ENCODE peak calls at places on chromosomes 5 and 9, in four cellular contexts. Y, M, B and I are unnamed samples.

GRCh38 chr5:112918136-112918535 is 3.9 kb downstream of the REEP5 start:
- DNase-seq in M (no peak), B (no peak), Y (no peak), I (no peak)

GRCh38 chr9:121564861-121565260 is 65.2 kb upstream of the GGTA1 start:
- DNase-seq in M (no peak), Y (no peak), B (no peak), I (no peak)

GRCh38 chr5:91144491-91145232 is 238.5 kb downstream of the ARRDC3 start:
- DNase-seq in Y (no peak), M (no peak), B (no peak), I (no peak)

GRCh38 chr5:164027738-164028137 is 522.3 kb downstream of the MAT2B start:
- DNase-seq in Y (no peak), M (no peak), B (no peak), I (no peak)

GRCh38 chr5:2574155-2574554 is 177.3 kb downstream of the IRX2 start:
- DNase-seq in M (no peak), Y (no peak), B (no peak), I (no peak)

GRCh38 chr9:101387871-101388506 is 3.2 kb upstream of the BAAT start:
- DNase-seq in B (peak; percentile 76), M (peak; percentile 86), Y (no peak), I (no peak)

GRCh38 chr5:181173420-181174342 is 26.3 kb downstream of the OR2V2 start:
- DNase-seq in M (peak; percentile 39), Y (peak; percentile 92), B (peak; percentile 87), I (peak; percentile 99)

GRCh38 chr5:159971038-159971437 is 37.9 kb upstream of the TTC1 start:
- DNase-seq in M (no peak), B (no peak), Y (no peak), I (no peak)

GRCh38 chr9:24464321-24464951 is 81.3 kb downstream of the IZUMO3 start:
- DNase-seq in B (no peak), M (no peak), Y (no peak), I (no peak)

GRCh38 chr9:75775966-75776691 is 114.3 kb upstream of the PCSK5 start:
- DNase-seq in Y (no peak), M (no peak), B (no peak), I (no peak)

GRCh38 chr9:83449981-83450380 is 88.2 kb downstream of the FRMD3 start:
- DNase-seq in B (no peak), M (no peak), Y (no peak), I (no peak)

GRCh38 chr9:2608276-2608675 is 13.3 kb upstream of the VLDLR start:
- DNase-seq in B (no peak), M (no peak), Y (no peak), I (no peak)

GRCh38 chr5:170312666-170313065 is 15.1 kb upstream of the LCP2 start:
- DNase-seq in Y (no peak), B (peak; percentile 64), M (no peak), I (no peak)

GRCh38 chr5:80738466-80738865 is 83.7 kb upstream of the DHFR start:
- DNase-seq in Y (no peak), B (no peak), M (no peak), I (no peak)

GRCh38 chr5:37582202-37582601 is 203.1 kb downstream of the WDR70 start:
- DNase-seq in M (no peak), B (no peak), Y (no peak), I (no peak)

GRCh38 chr5:78533356-78533755 is 115.2 kb downstream of the LHFPL2 start:
- DNase-seq in M (peak; percentile 30), B (peak; percentile 64), Y (no peak), I (peak; percentile 26)

GRCh38 chr9:36855443-36856315 is 178.4 kb downstream of the PAX5 start:
- DNase-seq in B (peak; percentile 43), Y (peak; percentile 77), M (peak; percentile 41), I (peak; percentile 61)

GRCh38 chr5:108295588-108296368 is 86.1 kb downstream of the FBXL17 start:
- DNase-seq in B (no peak), M (no peak), Y (no peak), I (no peak)

GRCh38 chr5:34582364-34582763 is 73.8 kb upstream of the RAI14 start:
- DNase-seq in B (peak; percentile 44), Y (no peak), M (no peak), I (no peak)

GRCh38 chr9:129497064-129497836 is 123.7 kb downstream of the C9orf50 start:
- DNase-seq in Y (no peak), B (peak; percentile 8), M (no peak), I (no peak)

GRCh38 chr9:125407974-125408900 is 146.6 kb downstream of the GAPVD1 start:
- DNase-seq in B (peak; percentile 88), M (peak; percentile 39), Y (peak; percentile 82), I (peak; percentile 96)

GRCh38 chr5:36688722-36689121 is 82.3 kb downstream of the SLC1A3 start:
- DNase-seq in M (peak; percentile 29), B (peak; percentile 43), Y (peak; percentile 34), I (peak; percentile 34)

GRCh38 chr9:127972316-127972871 is 8.4 kb downstream of the EEIG1 start:
- DNase-seq in B (no peak), Y (no peak), M (no peak), I (no peak)

GRCh38 chr9:93501406-93501805 is 48.0 kb upstream of the FAM120AOS start:
- DNase-seq in B (no peak), M (no peak), Y (no peak), I (no peak)

GRCh38 chr9:72951520-72952393 is 1.1 kb downstream of the ALDH1A1 start:
- DNase-seq in B (no peak), Y (no peak), M (no peak), I (no peak)

GRCh38 chr9:969693-970309 is 6.7 kb upstream of the DMRT3 start:
- DNase-seq in B (no peak), M (no peak), Y (peak; percentile 61), I (no peak)

GRCh38 chr9:112601646-112602045 is 115.0 kb downstream of the KIAA1958 start:
- DNase-seq in Y (no peak), B (no peak), M (no peak), I (peak; percentile 6)

GRCh38 chr5:157528036-157528632 is 47.4 kb downstream of the ADAM19 start:
- DNase-seq in B (no peak), Y (peak; percentile 33), M (no peak), I (no peak)

GRCh38 chr9:18379073-18379811 is 94.7 kb upstream of the ADAMTSL1 start:
- DNase-seq in M (no peak), Y (no peak), B (no peak), I (peak; percentile 48)

GRCh38 chr5:34016750-34017149 is 8.9 kb upstream of the AMACR start:
- DNase-seq in M (no peak), B (no peak), Y (no peak), I (no peak)

GRCh38 chr5:33237471-33237870 is 203.3 kb upstream of the TARS1 start:
- DNase-seq in M (no peak), Y (no peak), B (no peak), I (no peak)

GRCh38 chr9:22124263-22125011 is 115.3 kb upstream of the CDKN2B start:
- DNase-seq in Y (no peak), M (no peak), B (no peak), I (peak; percentile 47)

GRCh38 chr5:87526131-87526530 is 113.4 kb upstream of the CCNH start:
- DNase-seq in Y (no peak), B (no peak), M (no peak), I (no peak)

GRCh38 chr9:120478208-120478607 is 101.8 kb downstream of the CDK5RAP2 start:
- DNase-seq in Y (no peak), M (no peak), B (no peak), I (peak; percentile 16)

GRCh38 chr5:149466457-149466972 is 84.7 kb downstream of the CSNK1A1 start:
- DNase-seq in B (peak; percentile 81), Y (no peak), M (no peak), I (peak; percentile 65)

GRCh38 chr9:89850153-89850552 is 245.3 kb downstream of the GADD45G start:
- DNase-seq in Y (no peak), B (no peak), M (no peak), I (no peak)

GRCh38 chr9:135028956-135029355 is 58.5 kb upstream of the OLFM1 start:
- DNase-seq in M (no peak), B (no peak), Y (no peak), I (no peak)

GRCh38 chr5:145830594-145830993 is 4.5 kb downstream of the PRELID2 start:
- DNase-seq in B (no peak), M (peak; percentile 49), Y (no peak), I (no peak)

DNA sequence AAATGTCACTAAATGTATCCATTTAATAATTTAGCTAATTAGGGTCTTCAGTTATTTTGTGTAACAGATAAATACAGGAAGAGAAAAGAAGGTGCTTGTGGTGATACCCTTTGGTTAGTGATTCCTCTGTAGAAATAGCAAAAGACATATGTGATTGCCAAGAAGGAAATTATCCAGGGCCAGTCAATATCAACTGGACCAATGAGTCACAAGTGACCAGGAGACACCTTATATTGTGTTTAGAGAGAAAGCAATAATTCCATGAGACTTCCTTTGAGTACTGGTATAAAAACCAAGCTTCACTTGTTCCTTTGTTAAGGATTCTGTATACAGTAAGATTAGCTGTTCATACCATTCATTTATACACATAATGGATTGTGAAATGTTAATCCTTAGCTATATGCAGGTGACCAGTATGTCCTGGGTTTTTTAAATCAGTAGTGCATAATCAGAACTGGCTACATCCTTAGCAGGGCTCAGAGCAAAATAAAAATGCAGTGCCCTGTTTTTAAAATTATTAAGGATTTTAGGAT is 11.7 kb upstream of the F2R start:
- DNase-seq in M (no peak), Y (no peak), B (no peak), I (no peak)
- TF ChIP-seq NR3C1 in M (no peak), Y (no peak), B (no peak), I (no peak)

GRCh38 chr5:132557425-132557805 is 638 bp downstream of the RAD50 start:
- DNase-seq in B (peak; percentile 88), M (peak; percentile 82), Y (peak; percentile 33), I (peak; percentile 41)
- TF ChIP-seq NR3C1 in B (no peak), M (no peak), Y (no peak), I (no peak)

DNA sequence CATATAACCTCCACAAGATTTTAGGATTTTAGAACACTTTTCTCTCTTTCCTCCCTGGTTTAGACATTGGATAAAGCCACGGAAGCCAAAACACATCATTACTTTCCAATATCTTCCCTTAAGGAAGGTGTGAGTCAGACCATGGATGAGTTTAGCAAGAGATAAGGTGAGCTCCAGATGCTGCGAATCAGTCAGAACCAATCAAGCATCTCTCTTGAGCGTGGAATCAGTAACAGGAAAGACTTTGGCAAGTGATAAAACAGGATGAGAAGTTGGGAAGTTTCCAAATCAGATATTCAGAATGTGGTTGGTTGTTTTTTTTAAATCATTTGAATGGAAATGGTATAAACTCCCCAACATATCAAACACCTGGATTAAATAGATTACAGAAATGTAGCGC is 397.8 kb downstream of the EFNA5 start:
- DNase-seq in M (no peak), B (no peak), Y (no peak), I (no peak)
- TF ChIP-seq NR3C1 in M (no peak), B (no peak), Y (no peak), I (no peak)

DNA sequence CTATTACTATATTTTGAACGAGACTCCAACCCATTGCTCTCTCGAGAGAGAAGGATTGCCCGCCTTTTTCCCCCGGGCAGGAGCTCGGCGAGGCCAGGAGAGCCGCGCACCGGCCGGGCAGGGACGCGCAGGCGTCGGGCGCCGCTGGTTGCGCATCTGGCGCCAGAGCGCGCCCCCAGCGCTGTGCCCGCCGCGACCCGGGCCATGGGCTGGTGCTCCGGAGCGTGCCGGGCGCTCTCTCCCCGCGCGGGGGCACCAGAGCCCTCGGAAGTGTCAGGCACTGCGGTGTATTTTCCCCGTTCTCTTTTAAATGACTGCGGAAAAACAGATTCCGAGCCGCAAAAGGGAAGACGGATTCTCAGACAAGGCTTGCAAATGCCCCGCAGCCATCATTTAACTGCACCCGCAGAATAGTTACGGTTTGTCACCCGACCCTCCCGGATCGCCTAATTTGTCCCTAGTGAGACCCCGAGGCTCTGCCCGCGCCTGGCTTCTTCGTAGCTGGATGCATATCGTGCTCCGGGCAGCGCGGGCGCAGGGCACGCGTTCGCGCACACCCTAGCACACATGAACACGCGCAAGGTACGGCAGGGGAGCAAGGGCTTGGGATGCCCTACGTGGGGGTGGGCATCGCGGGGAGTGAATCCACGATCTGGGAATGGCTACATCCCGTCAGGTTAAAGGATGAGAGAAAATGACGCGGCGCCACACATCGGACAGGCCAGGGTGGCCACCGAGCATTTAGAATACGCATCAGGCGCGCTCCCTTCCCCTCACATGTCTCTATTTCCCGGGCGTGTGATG is 1.1 kb upstream of the NTRK2 start:
- DNase-seq in M (no peak), B (no peak), Y (peak; percentile 84), I (peak; percentile 72)
- TF ChIP-seq NR3C1 in M (no peak), B (no peak), Y (no peak), I (no peak)